ENCODE peak calls at places on chromosomes 3 and 15, in nine cellular contexts. H is endothelial cell of umbilical vein, A is neural progenitor cell, M is esophagus squamous epithelium, J is stomach, U is OCI-LY7, G is left ventricle myocardium inferior, V is body of pancreas, B is sigmoid colon. Y is an unnamed sample.
A peak's percentile ranks its signal among the peaks of the same experiment; 100 is the strongest.

GRCh38 chr3:3772920-3773319 is 26.3 kb upstream of the LRRN1 start:
- DNase-seq in B (no peak), J (no peak), G (no peak), A (no peak), V (peak; percentile 9), U (no peak), H (no peak), M (no peak), Y (no peak)

GRCh38 chr3:121627211-121627610 is 33.5 kb downstream of the HCLS1 start:
- DNase-seq in V (no peak), M (no peak), B (no peak), J (no peak), G (no peak), H (no peak), A (no peak), U (no peak), Y (no peak)

GRCh38 chr15:70742928-70743327 is 20.4 kb downstream of the UACA start:
- DNase-seq in U (no peak), A (no peak), B (no peak), V (no peak), G (no peak), J (no peak), H (no peak), M (no peak), Y (no peak)

GRCh38 chr3:54888873-54889272 is 39.0 kb downstream of the LRTM1 start:
- DNase-seq in G (no peak), V (no peak), A (no peak), U (no peak), J (no peak), M (no peak), B (no peak), H (no peak), Y (no peak)

GRCh38 chr3:49461443-49462171 is 8.5 kb upstream of the DAG1 start:
- DNase-seq in A (peak; percentile 65), M (no peak), G (no peak), J (no peak), H (no peak), U (no peak), V (peak; percentile 67), B (no peak), Y (no peak)

GRCh38 chr3:190521998-190522397 is 8.1 kb downstream of the IL1RAP start:
- DNase-seq in B (no peak), A (no peak), J (no peak), V (no peak), H (no peak), U (no peak), G (no peak), M (no peak), Y (no peak)

GRCh38 chr3:169246158-169246557 is 417.4 kb downstream of the MECOM start:
- DNase-seq in U (no peak), G (no peak), B (no peak), A (no peak), H (peak; percentile 32), M (no peak), J (no peak), V (no peak), Y (no peak)

GRCh38 chr3:99846472-99846871 is 28.8 kb downstream of the CMSS1 start:
- DNase-seq in G (no peak), V (no peak), A (no peak), H (peak; percentile 49), B (peak; percentile 79), M (no peak), J (no peak), U (no peak), Y (peak; percentile 49)

GRCh38 chr3:189353988-189354735 is 182.4 kb downstream of the TPRG1 start:
- DNase-seq in V (no peak), B (no peak), U (no peak), A (no peak), M (no peak), J (no peak), H (no peak), G (no peak), Y (no peak)

GRCh38 chr3:43629254-43629653 is 7.4 kb upstream of the ANO10 start:
- DNase-seq in M (no peak), J (no peak), U (no peak), H (no peak), V (no peak), G (no peak), B (no peak), A (no peak), Y (no peak)

GRCh38 chr15:48963524-48964113 is at the start of gene SHC4:
- DNase-seq in B (peak; percentile 87), G (peak; percentile 64), V (peak; percentile 64), J (peak; percentile 44), M (no peak), H (peak; percentile 89), A (peak; percentile 85), U (no peak), Y (peak; percentile 65)

GRCh38 chr3:132421832-132422231 is 4.5 kb downstream of the DNAJC13 start:
- DNase-seq in U (no peak), V (no peak), J (no peak), G (no peak), H (no peak), M (no peak), A (no peak), B (no peak), Y (no peak)

GRCh38 chr3:169771651-169772529 is 1.3 kb upstream of the MYNN start:
- DNase-seq in H (peak; percentile 95), J (peak; percentile 46), U (peak; percentile 85), A (peak; percentile 87), G (peak; percentile 38), B (peak; percentile 69), V (peak; percentile 70), M (no peak), Y (peak; percentile 47)

GRCh38 chr3:126537116-126537729 is 13.3 kb downstream of the CHST13 start:
- DNase-seq in B (peak; percentile 27), M (no peak), A (no peak), G (no peak), H (no peak), U (no peak), V (no peak), J (no peak), Y (peak; percentile 32)

GRCh38 chr3:16548721-16549120 is 35.2 kb upstream of the RFTN1 start:
- DNase-seq in J (no peak), A (no peak), U (no peak), M (no peak), G (no peak), B (no peak), V (no peak), H (no peak), Y (no peak)

GRCh38 chr3:66702126-66702525 is 201.3 kb upstream of the LRIG1 start:
- DNase-seq in M (no peak), A (no peak), J (no peak), B (peak; percentile 90), H (no peak), U (no peak), G (no peak), V (no peak), Y (no peak)

GRCh38 chr15:39680868-39681267 is 100.0 kb downstream of the THBS1 start:
- DNase-seq in A (no peak), H (no peak), U (no peak), G (no peak), J (no peak), V (no peak), B (no peak), M (no peak), Y (no peak)

GRCh38 chr3:155391583-155391982 is 98.1 kb upstream of the STRIT1 start:
- DNase-seq in A (peak; percentile 66), J (no peak), H (no peak), M (no peak), B (peak; percentile 73), U (no peak), V (peak; percentile 8), G (peak; percentile 25), Y (peak; percentile 59)

GRCh38 chr15:76625267-76625666 is 279.9 kb downstream of the SCAPER start:
- DNase-seq in A (peak; percentile 4), M (no peak), V (no peak), H (no peak), B (no peak), G (no peak), U (no peak), J (no peak), Y (no peak)
- TF ChIP-seq CTCF in A (no peak), M (no peak), V (no peak), H (no peak), B (no peak), G (no peak), U (no peak), J (no peak), Y (no peak)

GRCh38 chr15:47218295-47218694 is 499.0 kb upstream of the SEMA6D start:
- DNase-seq in J (no peak), H (no peak), B (no peak), G (no peak), V (no peak), A (no peak), U (no peak), M (no peak), Y (no peak)
- H3K9me3 ChIP-seq in J (no peaks in the 10 kb centered on the region), H (no peaks in the 10 kb centered on the region), B (no peaks in the 10 kb centered on the region), G (no peaks in the 10 kb centered on the region), V (no peaks in the 10 kb centered on the region), A (no peaks in the 10 kb centered on the region), U (no peaks in the 10 kb centered on the region), M (no peaks in the 10 kb centered on the region), Y (no peaks in the 10 kb centered on the region)

DNA sequence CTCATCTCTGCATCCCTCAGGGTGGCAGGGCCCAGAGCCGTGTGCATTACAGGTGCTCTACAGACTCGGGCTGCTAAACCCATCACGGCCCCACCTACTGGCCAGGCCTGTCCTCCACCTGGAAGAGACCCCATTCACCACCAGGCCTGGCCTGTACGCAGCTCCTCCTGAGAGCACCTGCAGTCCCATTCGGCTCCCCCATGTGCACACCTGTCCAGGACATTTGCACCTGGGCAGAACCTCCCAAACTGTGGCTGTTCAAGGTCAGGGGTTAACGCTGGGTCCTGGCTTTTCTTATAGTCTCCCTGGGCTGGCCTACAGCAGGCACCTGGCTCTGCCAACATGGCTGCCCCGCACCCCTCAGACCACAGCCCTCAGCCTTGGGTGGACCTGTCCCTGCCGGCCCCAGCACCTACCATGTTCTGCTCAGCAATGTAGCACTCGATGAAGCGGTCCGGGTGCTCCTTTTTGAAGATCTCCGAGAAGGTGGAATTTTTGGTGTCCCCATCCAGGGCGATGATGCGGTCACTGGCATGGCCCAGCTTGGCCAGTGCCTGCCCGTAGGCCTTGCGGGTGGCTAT is 25.7 kb downstream of the TKT start:
- DNase-seq in V (no peak), A (no peak), H (no peak), G (no peak), J (no peak), B (no peak), M (no peak), U (peak; percentile 38), Y (no peak)
- TF ChIP-seq CTCF in V (no peak), A (peak; percentile 26), H (no peak), G (no peak), J (no peak), B (no peak), M (no peak), U (peak; percentile 62), Y (no peak)

DNA sequence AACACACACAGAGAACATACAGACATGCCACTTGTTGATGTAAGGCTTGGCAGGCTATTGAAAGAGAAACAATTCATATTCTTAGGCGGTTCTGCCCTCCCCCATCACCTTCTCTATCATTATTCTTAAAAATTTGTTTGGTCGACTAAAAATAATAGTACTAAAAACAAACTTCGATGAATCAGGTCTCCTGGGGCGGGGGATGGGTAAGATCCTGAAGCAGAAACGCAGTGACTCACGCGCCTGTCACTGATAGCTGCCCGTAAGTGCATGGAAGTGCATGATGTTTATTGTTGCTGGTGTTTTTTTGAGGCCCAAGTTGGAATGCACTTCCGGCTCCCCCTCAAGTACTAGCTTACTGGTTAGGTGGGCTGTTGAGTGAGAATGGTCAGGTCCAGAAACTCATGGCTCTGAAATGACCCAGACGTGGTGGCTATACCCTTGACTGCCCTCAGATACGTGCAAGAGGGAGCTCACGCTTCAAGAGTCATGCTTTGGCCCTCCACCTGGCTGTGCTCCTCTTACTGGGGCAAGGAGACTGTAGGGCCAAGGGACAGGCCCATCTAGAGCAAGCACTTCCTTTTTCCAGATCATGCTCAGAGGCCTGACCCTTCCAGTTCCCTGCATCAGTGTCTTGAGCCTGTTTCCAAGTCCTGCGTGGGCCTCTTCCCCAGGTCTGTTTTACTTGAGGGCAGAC is 10.9 kb downstream of the SMAD3 start:
- DNase-seq in H (peak; percentile 95), A (no peak), B (no peak), M (no peak), G (no peak), V (no peak), J (peak; percentile 58), U (peak; percentile 85), Y (no peak)
- H3K9me3 ChIP-seq in H (no peaks in the 10 kb centered on the region), A (no peaks in the 10 kb centered on the region), B (no peaks in the 10 kb centered on the region), M (no peaks in the 10 kb centered on the region), G (no peaks in the 10 kb centered on the region), V (no peaks in the 10 kb centered on the region), J (no peaks in the 10 kb centered on the region), U (no peaks in the 10 kb centered on the region), Y (no peaks in the 10 kb centered on the region)

Y was measured in tibial artery.